ENCODE peak calls at places on chromosomes 7 and 10, in seven cellular contexts. G, V, F, D, I, W and J are unnamed samples.

GRCh38 chr7:101814996-101815825 is 2.2 kb upstream of the CUX1 start:
- DNase-seq in G (no peak), V (peak), F (no peak), D (no peak), I (peak), W (no peak), J (no peak)

GRCh38 chr7:29626730-29627129 is 63.1 kb downstream of the PRR15 start:
- DNase-seq in G (no peak), V (no peak), F (no peak), D (no peak), I (no peak), W (no peak), J (no peak)

GRCh38 chr10:92751534-92751811 is 61.7 kb downstream of the HHEX start:
- DNase-seq in G (no peak), V (no peak), F (no peak), D (no peak), I (no peak), W (no peak), J (no peak)

GRCh38 chr10:71319042-71319799 is at the start of gene SLC29A3:
- DNase-seq in G (peak), V (peak), F (no peak), D (peak), I (peak), W (peak), J (peak)

GRCh38 chr10:47403401-47404318 is 19.6 kb upstream of the ZNF488 start:
- DNase-seq in G (peak), V (peak), F (no peak), D (no peak), I (no peak), W (peak), J (no peak)

GRCh38 chr10:127012769-127013152 is 107.5 kb downstream of the DOCK1 start:
- DNase-seq in G (peak), V (no peak), F (no peak), D (no peak), I (no peak), W (peak), J (peak)

GRCh38 chr7:116443101-116443523 is 56.4 kb upstream of the CAV2 start:
- DNase-seq in G (no peak), V (peak), F (no peak), D (peak), I (no peak), W (peak), J (peak)

GRCh38 chr10:65950075-65950474 is 975.8 kb upstream of the LRRTM3 start:
- DNase-seq in G (no peak), V (peak), F (no peak), D (no peak), I (no peak), W (no peak), J (peak)

GRCh38 chr10:122207596-122207995 is 63.5 kb upstream of the BTBD16 start:
- DNase-seq in G (no peak), V (no peak), F (no peak), D (peak), I (no peak), W (peak), J (no peak)

GRCh38 chr7:135260930-135261721 is 27.5 kb downstream of the STRA8 start:
- DNase-seq in G (no peak), V (no peak), F (no peak), D (no peak), I (no peak), W (peak), J (peak)

GRCh38 chr7:26686448-26686981 is 177.9 kb downstream of the SKAP2 start:
- DNase-seq in G (no peak), V (peak), F (no peak), D (peak), I (no peak), W (peak), J (no peak)

GRCh38 chr7:106545275-106545674 is 115.7 kb downstream of the CCDC71L start:
- DNase-seq in G (no peak), V (no peak), F (no peak), D (no peak), I (no peak), W (no peak), J (no peak)

GRCh38 chr7:80225361-80225760 is 90.7 kb downstream of the GNAI1 start:
- DNase-seq in G (no peak), V (no peak), F (no peak), D (no peak), I (no peak), W (peak), J (no peak)

GRCh38 chr10:7071421-7071820 is 339.4 kb downstream of the SFMBT2 start:
- DNase-seq in G (no peak), V (no peak), F (no peak), D (no peak), I (no peak), W (no peak), J (no peak)

GRCh38 chr7:2524808-2525140 is 5.2 kb downstream of the LFNG start:
- DNase-seq in G (no peak), V (no peak), F (no peak), D (no peak), I (peak), W (no peak), J (no peak)

GRCh38 chr10:25176421-25176968 is 1.7 kb downstream of the GPR158 start:
- DNase-seq in G (no peak), V (no peak), F (no peak), D (no peak), I (no peak), W (peak), J (no peak)

GRCh38 chr7:146172112-146172511 is 55.5 kb downstream of the CNTNAP2 start:
- DNase-seq in G (no peak), V (no peak), F (no peak), D (no peak), I (no peak), W (peak), J (no peak)

GRCh38 chr10:92830478-92831389 is 17.6 kb upstream of the EXOC6 start:
- DNase-seq in G (no peak), V (no peak), F (no peak), D (no peak), I (no peak), W (peak), J (no peak)

GRCh38 chr10:5905854-5906507 is 15.9 kb downstream of the FBH1 start:
- DNase-seq in G (no peak), V (no peak), F (no peak), D (no peak), I (no peak), W (no peak), J (no peak)

GRCh38 chr10:88791924-88792323 is 10.6 kb upstream of the LIPM start:
- DNase-seq in G (no peak), V (peak), F (no peak), D (no peak), I (no peak), W (no peak), J (no peak)

GRCh38 chr7:70586822-70587221 is 545.1 kb upstream of the GALNT17 start:
- DNase-seq in G (no peak), V (no peak), F (no peak), D (no peak), I (no peak), W (no peak), J (no peak)

GRCh38 chr7:28768577-28769147 is 189.5 kb downstream of the TRIL start:
- DNase-seq in G (no peak), V (no peak), F (no peak), D (no peak), I (no peak), W (no peak), J (no peak)

GRCh38 chr10:31678139-31678536 is 250.5 kb downstream of the ARHGAP12 start:
- DNase-seq in G (peak), V (no peak), F (no peak), D (no peak), I (no peak), W (no peak), J (no peak)
- H3K4me3 ChIP-seq in G (no peak), V (no peak), F (no peak), D (no peak), I (no peak), W (no peak), J (no peak)

GRCh38 chr10:33005322-33006282 is 47.6 kb upstream of the ITGB1 start:
- DNase-seq in G (peak), V (peak), F (no peak), D (peak), I (no peak), W (peak), J (peak)

GRCh38 chr10:33009244-33010131 is 51.5 kb upstream of the ITGB1 start:
- DNase-seq in G (no peak), V (no peak), F (no peak), D (no peak), I (no peak), W (no peak), J (no peak)

GRCh38 chr10:33006342-33006887 is 48.4 kb upstream of the ITGB1 start:
- DNase-seq in G (no peak), V (peak), F (no peak), D (no peak), I (no peak), W (no peak), J (no peak)

GRCh38 chr10:33010132-33011037 is 52.4 kb upstream of the ITGB1 start:
- DNase-seq in G (no peak), V (peak), F (no peak), D (peak), I (peak), W (peak), J (peak)

DNA sequence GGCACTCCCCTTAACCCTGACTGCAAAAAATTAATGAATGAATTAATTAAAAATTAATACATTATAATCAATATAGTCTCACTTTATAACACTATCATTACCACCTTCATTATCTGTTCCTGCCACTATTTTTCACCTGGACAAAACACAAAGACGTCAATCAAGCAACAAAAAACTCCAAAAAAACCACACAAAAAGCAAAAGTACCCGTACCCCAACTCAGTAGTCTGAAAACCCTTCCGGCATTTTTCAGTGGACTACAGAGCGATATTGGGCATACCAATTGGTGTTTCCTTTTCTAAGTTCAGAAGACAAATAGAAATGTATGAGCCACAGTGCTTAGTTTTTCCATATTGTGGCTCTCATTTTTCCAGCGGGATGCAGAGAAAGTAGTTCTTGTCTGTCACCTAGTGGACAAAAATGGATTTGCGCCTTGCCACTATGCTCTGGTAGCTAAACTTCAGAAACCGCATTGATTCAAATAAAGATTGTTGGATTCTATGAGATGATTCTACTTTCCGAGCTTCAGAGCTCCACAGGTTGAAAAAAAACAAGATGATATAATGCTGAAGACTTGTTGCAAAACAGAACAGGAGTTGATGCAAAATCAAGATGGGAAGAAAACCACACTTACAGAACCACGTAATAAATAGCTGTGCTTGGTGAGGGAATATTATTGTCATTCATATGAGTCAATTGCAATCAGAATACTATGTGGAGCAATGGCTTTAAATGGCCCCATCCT is 50.6 kb upstream of the ITGB1 start:
- DNase-seq in G (peak), V (peak), F (no peak), D (peak), I (peak), W (peak), J (peak)
- H3K4me3 ChIP-seq in G (no peak), V (no peak), F (no peak), D (no peak), I (peak), W (no peak), J (no peak)

GRCh38 chr7:120838281-120838682 is 19.7 kb downstream of the TSPAN12 start:
- DNase-seq in G (no peak), V (no peak), F (no peak), D (no peak), I (no peak), W (no peak), J (no peak)

GRCh38 chr7:120843121-120843520 is 14.8 kb downstream of the TSPAN12 start:
- DNase-seq in G (no peak), V (no peak), F (no peak), D (no peak), I (no peak), W (no peak), J (no peak)

GRCh38 chr7:120841608-120842007 is 16.3 kb downstream of the TSPAN12 start:
- DNase-seq in G (no peak), V (no peak), F (no peak), D (no peak), I (no peak), W (no peak), J (no peak)

GRCh38 chr7:120837599-120837998 is 20.3 kb downstream of the TSPAN12 start:
- DNase-seq in G (no peak), V (no peak), F (no peak), D (no peak), I (no peak), W (no peak), J (no peak)

DNA sequence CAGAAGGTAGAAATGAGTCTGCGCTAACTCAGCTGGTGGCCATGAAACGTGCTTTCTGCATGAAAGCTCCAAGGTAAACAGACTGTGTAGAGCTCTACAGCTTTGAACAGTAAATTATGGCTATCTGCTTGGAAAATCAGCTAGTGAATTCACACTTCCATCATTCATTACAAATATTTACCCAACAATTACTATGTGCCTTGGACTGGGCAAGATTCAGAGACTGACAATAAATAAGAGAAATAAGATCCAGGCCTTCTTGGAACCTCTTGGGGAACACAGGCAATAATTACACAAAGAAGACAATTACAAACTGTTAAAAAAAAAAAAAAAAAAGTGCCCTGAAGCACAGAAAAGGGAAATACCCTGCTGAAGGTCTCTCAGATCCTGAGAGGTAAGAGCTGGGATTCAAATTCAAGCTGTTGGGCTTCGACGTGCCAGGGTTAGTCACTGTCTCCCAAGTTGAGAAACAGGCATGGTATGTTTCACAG is 15.8 kb downstream of the TSPAN12 start:
- DNase-seq in G (no peak), V (no peak), F (no peak), D (no peak), I (no peak), W (no peak), J (no peak)
- H3K4me3 ChIP-seq in G (no peak), V (no peak), F (no peak), D (no peak), I (no peak), W (no peak), J (no peak)

GRCh38 chr7:20218261-20218660 is 1.1 kb upstream of the MACC1 start:
- DNase-seq in G (no peak), V (no peak), F (no peak), D (no peak), I (no peak), W (no peak), J (no peak)
- H3K4me3 ChIP-seq in G (no peak), V (no peak), F (no peak), D (no peak), I (no peak), W (no peak), J (no peak)